ENCODE peak calls at places on chromosome 20, in four cellular contexts. H, Z, C and M are unnamed samples.

GRCh38 chr20:40980106-40980827 is 48.4 kb upstream of the TOP1 start:
- DNase-seq in H (no peak), Z (no peak), C (no peak), M (no peak)

GRCh38 chr20:25285856-25286798 is 38.2 kb downstream of the PYGB start:
- DNase-seq in H (no peak), Z (no peak), C (no peak), M (peak; percentile 48)

GRCh38 chr20:9068232-9068781 is 580 bp upstream of the PLCB4 start:
- DNase-seq in H (peak; percentile 89), Z (peak; percentile 65), C (peak; percentile 21), M (peak; percentile 78)

GRCh38 chr20:50314936-50315335 is 124.3 kb downstream of the CEBPB start:
- DNase-seq in H (no peak), Z (no peak), C (no peak), M (no peak)

GRCh38 chr20:19973920-19974620 is 43.1 kb upstream of the NAA20 start:
- DNase-seq in H (no peak), Z (peak; percentile 82), C (no peak), M (peak; percentile 87)

GRCh38 chr20:10131612-10132345 is 86.9 kb upstream of the SNAP25 start:
- DNase-seq in H (peak; percentile 20), Z (peak; percentile 69), C (no peak), M (peak; percentile 75)

GRCh38 chr20:50510706-50511401 is 671 bp downstream of the PTPN1 start:
- DNase-seq in H (peak; percentile 58), Z (peak; percentile 41), C (peak; percentile 28), M (peak; percentile 78)

GRCh38 chr20:63791497-63792156 is 39.4 kb downstream of the ZBTB46 start:
- DNase-seq in H (no peak), Z (peak; percentile 20), C (no peak), M (no peak)

GRCh38 chr20:49054032-49054643 is 8.0 kb downstream of the CSE1L start:
- DNase-seq in H (no peak), Z (no peak), C (no peak), M (no peak)

GRCh38 chr20:20228351-20228750 is 139.6 kb upstream of the INSM1 start:
- DNase-seq in H (no peak), Z (no peak), C (no peak), M (no peak)

GRCh38 chr20:23048283-23049200 is 930 bp downstream of the THBD start:
- DNase-seq in H (peak; percentile 78), Z (peak; percentile 78), C (no peak), M (peak; percentile 86)

GRCh38 chr20:44560229-44560628 is 22.1 kb upstream of the PKIG start:
- DNase-seq in H (no peak), Z (no peak), C (no peak), M (no peak)

GRCh38 chr20:49286689-49287551 is 9.1 kb upstream of the ZNFX1 start:
- DNase-seq in H (peak; percentile 30), Z (peak; percentile 38), C (no peak), M (no peak)

GRCh38 chr20:33474097-33474846 is 15.6 kb upstream of the CBFA2T2 start:
- DNase-seq in H (no peak), Z (no peak), C (no peak), M (peak; percentile 4)

GRCh38 chr20:23143098-23143497 is 57.0 kb upstream of the CD93 start:
- DNase-seq in H (no peak), Z (peak; percentile 93), C (peak; percentile 77), M (peak; percentile 76)

GRCh38 chr20:43558412-43559146 is at the start of gene SGK2:
- DNase-seq in H (no peak), Z (peak; percentile 29), C (no peak), M (peak; percentile 89)

GRCh38 chr20:52991783-52992182 is 19.6 kb downstream of the TSHZ2 start:
- DNase-seq in H (no peak), Z (no peak), C (no peak), M (no peak)

GRCh38 chr20:31943052-31943471 is 8.8 kb downstream of the PDRG1 start:
- DNase-seq in H (no peak), Z (no peak), C (no peak), M (peak; percentile 62)

GRCh38 chr20:10508060-10508459 is 73.0 kb downstream of the SLX4IP start:
- DNase-seq in H (no peak), Z (peak; percentile 49), C (no peak), M (no peak)

GRCh38 chr20:14142171-14142570 is 146.9 kb downstream of the MACROD2 start:
- DNase-seq in H (peak; percentile 85), Z (peak; percentile 62), C (peak; percentile 13), M (no peak)

GRCh38 chr20:47118201-47118600 is 223.6 kb downstream of the EYA2 start:
- DNase-seq in H (peak; percentile 54), Z (peak; percentile 18), C (no peak), M (no peak)

GRCh38 chr20:46070215-46070910 is 19.4 kb downstream of the NCOA5 start:
- DNase-seq in H (no peak), Z (peak; percentile 69), C (no peak), M (no peak)

GRCh38 chr20:50012282-50013263 is 29.8 kb downstream of the SNAI1 start:
- DNase-seq in H (no peak), Z (no peak), C (no peak), M (no peak)

GRCh38 chr20:37397076-37397953 is 51.4 kb downstream of the SRC start:
- DNase-seq in H (peak; percentile 61), Z (peak; percentile 58), C (no peak), M (peak; percentile 37)

GRCh38 chr20:37394543-37395410 is 48.8 kb downstream of the SRC start:
- DNase-seq in H (peak; percentile 65), Z (no peak), C (no peak), M (peak; percentile 40)

GRCh38 chr20:37395411-37395800 is 49.5 kb downstream of the SRC start:
- DNase-seq in H (no peak), Z (no peak), C (no peak), M (peak; percentile 46)

GRCh38 chr20:37396520-37397075 is 50.7 kb downstream of the SRC start:
- DNase-seq in H (peak; percentile 96), Z (no peak), C (no peak), M (peak; percentile 53)

GRCh38 chr20:37395921-37396519 is 50.1 kb downstream of the SRC start:
- DNase-seq in H (peak; percentile 93), Z (no peak), C (no peak), M (peak; percentile 68)
- H3K9ac ChIP-seq in H (no peak overlapping the region), Z (no peak overlapping the region), C (no peak overlapping the region), M (no peak overlapping the region)

GRCh38 chr20:37867289-37868195 is 35.4 kb upstream of the VSTM2L start:
- DNase-seq in H (no peak), Z (no peak), C (no peak), M (peak; percentile 40)
- H3K9ac ChIP-seq in H (no peak overlapping the region), Z (no peak overlapping the region), C (no peak overlapping the region), M (no peak overlapping the region)

DNA sequence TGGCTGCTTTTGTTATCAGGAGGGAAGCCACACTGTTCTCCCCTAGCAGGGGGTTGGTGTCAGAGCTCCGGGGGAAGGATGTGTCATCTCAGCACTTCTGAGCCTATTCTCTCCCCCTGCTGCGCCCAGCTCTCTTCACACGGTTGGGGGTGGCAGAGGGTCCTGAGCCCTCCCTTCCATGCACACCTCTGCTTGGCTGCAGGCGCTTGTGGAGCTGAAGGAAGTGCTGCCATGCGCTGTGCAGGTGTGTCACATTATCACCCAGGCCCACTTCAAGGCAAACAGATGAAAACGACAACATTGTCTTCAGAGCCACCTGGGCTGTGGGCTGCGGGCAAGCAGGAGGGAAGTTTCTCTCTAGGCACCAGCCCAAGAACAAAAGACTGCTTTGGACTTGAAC is 263.4 kb downstream of the BMP7 start:
- DNase-seq in H (no peak), Z (no peak), C (peak; percentile 36), M (no peak)
- H3K9ac ChIP-seq in H (no peak overlapping the region), Z (no peak overlapping the region), C (no peak overlapping the region), M (no peak overlapping the region)

GRCh38 chr20:51629399-51630058 is 87.0 kb upstream of the NFATC2 start:
- DNase-seq in H (no peak), Z (no peak), C (no peak), M (no peak)

GRCh38 chr20:51633430-51633829 is 90.9 kb upstream of the NFATC2 start:
- DNase-seq in H (no peak), Z (no peak), C (no peak), M (no peak)

GRCh38 chr20:51634257-51634656 is 91.7 kb upstream of the NFATC2 start:
- DNase-seq in H (no peak), Z (no peak), C (no peak), M (no peak)

GRCh38 chr20:51631011-51631950 is 88.8 kb upstream of the NFATC2 start:
- DNase-seq in H (no peak), Z (peak; percentile 96), C (no peak), M (peak; percentile 86)

GRCh38 chr20:51631953-51632352 is 89.4 kb upstream of the NFATC2 start:
- DNase-seq in H (no peak), Z (no peak), C (no peak), M (no peak)
- H3K9ac ChIP-seq in H (no peak overlapping the region), Z (peak overlapping the region; percentile 73), C (no peak overlapping the region), M (no peak overlapping the region)

DNA sequence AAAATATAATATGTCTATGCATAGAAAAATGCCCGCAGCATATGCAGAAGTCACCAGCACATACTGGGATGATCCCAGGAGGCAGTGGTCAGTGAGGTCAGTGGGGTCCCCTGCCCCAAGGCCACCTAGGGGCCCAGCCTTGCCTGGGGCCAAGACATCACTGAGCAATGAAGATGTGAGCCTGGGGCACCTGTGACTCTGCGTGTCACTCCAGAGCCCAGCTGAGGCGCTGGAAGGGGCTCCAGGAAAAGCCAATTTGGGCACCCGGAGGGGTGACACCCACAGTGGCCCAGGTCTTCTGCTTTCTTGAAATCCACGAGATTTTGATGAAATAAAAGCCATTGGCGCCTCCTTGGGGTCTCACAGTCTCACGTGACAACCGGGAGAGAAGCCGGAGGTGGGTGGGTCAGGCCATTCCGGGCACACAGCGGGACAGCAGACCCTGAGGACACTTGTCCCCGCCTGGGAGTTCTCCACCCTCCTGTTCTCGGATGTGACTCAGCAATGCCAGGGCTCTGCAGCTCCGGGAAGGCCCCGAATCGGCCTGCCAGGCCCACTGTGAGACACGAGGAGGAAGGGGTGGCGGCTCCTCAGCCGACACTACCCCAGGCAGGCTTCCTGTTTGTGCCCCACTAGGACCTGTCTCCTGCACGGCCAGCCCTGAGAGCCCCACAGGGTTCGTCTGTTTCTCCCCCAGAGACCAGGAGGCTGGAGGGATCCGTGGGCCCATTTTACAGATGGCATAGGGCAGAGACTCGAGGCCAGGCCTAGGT is 24.4 kb upstream of the SLCO4A1 start:
- DNase-seq in H (no peak), Z (no peak), C (no peak), M (peak; percentile 91)
- H3K9ac ChIP-seq in H (no peak overlapping the region), Z (no peak overlapping the region), C (no peak overlapping the region), M (no peak overlapping the region)

GRCh38 chr20:57702521-57702920 is 7.3 kb downstream of the PMEPA1 start:
- DNase-seq in H (no peak), Z (no peak), C (no peak), M (no peak)
- H3K9ac ChIP-seq in H (no peak overlapping the region), Z (no peak overlapping the region), C (no peak overlapping the region), M (no peak overlapping the region)